ENCODE peak calls at places on chromosome 19, in ten cellular contexts. T is CD8-positive, alpha-beta T cell; L is Calu3; S is stimulated activated CD8-positive, alpha-beta memory T cell treated with anti-CD3 and anti-CD28 coated beads, Interleukin-15, amount 100 ng/mL, for 24 hours; J is naive thymus-derived CD8-positive, alpha-beta T cell; B is head of caudate nucleus; G is cardiac fibroblast; N is hypothalamus; M is type B pancreatic cell; W is HS-27A. R is an unnamed sample.

GRCh38 chr19:48726573-48726972 is 7.0 kb upstream of the MAMSTR start:
- DNase-seq in T (no peak), L (no peak), S (no peak), J (no peak), B (no peak), G (peak), N (no peak), M (no peak), W (no peak), R (no peak)

GRCh38 chr19:45972081-45972943 is 1.4 kb downstream of the NOVA2 start:
- DNase-seq in T (no peak), L (no peak), S (no peak), J (peak), B (peak), G (no peak), N (no peak), M (no peak), W (no peak), R (no peak)

GRCh38 chr19:54475706-54476105 is 2.6 kb upstream of the CDC42EP5 start:
- DNase-seq in T (no peak), L (no peak), S (no peak), J (no peak), B (no peak), G (no peak), N (no peak), M (no peak), W (no peak), R (no peak)

GRCh38 chr19:5098646-5099045 is 129.7 kb downstream of the KDM4B start:
- DNase-seq in T (no peak), L (no peak), S (no peak), J (no peak), B (no peak), G (no peak), N (no peak), M (no peak), W (no peak), R (no peak)

GRCh38 chr19:43778651-43779050 is 2.1 kb downstream of the KCNN4 start:
- DNase-seq in T (no peak), L (no peak), S (no peak), J (no peak), B (no peak), G (no peak), N (no peak), M (no peak), W (no peak), R (no peak)

GRCh38 chr19:21202865-21203494 is 61.1 kb downstream of the ZNF431 start:
- DNase-seq in T (no peak), L (no peak), S (no peak), J (peak), B (no peak), G (peak), N (peak), M (no peak), W (peak), R (peak)

GRCh38 chr19:6732803-6733337 is 4.5 kb downstream of the GPR108 start:
- DNase-seq in T (no peak), L (no peak), S (no peak), J (no peak), B (no peak), G (no peak), N (no peak), M (no peak), W (no peak), R (no peak)

GRCh38 chr19:4297901-4298771 is 4.1 kb downstream of the TMIGD2 start:
- DNase-seq in T (no peak), L (no peak), S (no peak), J (no peak), B (no peak), G (no peak), N (no peak), M (no peak), W (no peak), R (no peak)

GRCh38 chr19:3656073-3656746 is 29.6 kb upstream of the CACTIN start:
- DNase-seq in T (no peak), L (no peak), S (no peak), J (no peak), B (no peak), G (peak), N (no peak), M (no peak), W (no peak), R (no peak)